ENCODE peak calls at places on chromosomes 6 and 20, in five cellular contexts. One of them, this sample, is unnamed. For H3K36me3 and H3K9me3, the result is how much of the 10 kb centered on the place peaks cover.

GRCh38 chr6:81511423-81511822 is 241.1 kb downstream of the TENT5A start:
- DNase-seq in psoas muscle: no peak
- DNase-seq in BE2C: no peak
- DNase-seq in hepatocyte: no peak
- DNase-seq in astrocyte: no peak
- DNase-seq in this sample: no peak

GRCh38 chr6:108200631-108201030 is 34.8 kb downstream of the NR2E1 start:
- DNase-seq in BE2C: no peak
- DNase-seq in astrocyte: peak
- DNase-seq in psoas muscle: no peak
- DNase-seq in hepatocyte: peak
- DNase-seq in this sample: peak

GRCh38 chr6:163667372-163668060 is 253.0 kb downstream of the QKI start:
- DNase-seq in psoas muscle: no peak
- DNase-seq in hepatocyte: no peak
- DNase-seq in astrocyte: peak
- DNase-seq in BE2C: no peak
- DNase-seq in this sample: no peak

GRCh38 chr6:13354331-13355042 is 26.1 kb upstream of the TBC1D7 start:
- DNase-seq in hepatocyte: no peak
- DNase-seq in BE2C: no peak
- DNase-seq in astrocyte: peak
- DNase-seq in psoas muscle: no peak
- DNase-seq in this sample: peak

GRCh38 chr20:25284131-25284601 is 36.3 kb downstream of the PYGB start:
- DNase-seq in psoas muscle: no peak
- DNase-seq in BE2C: peak
- DNase-seq in hepatocyte: no peak
- DNase-seq in astrocyte: no peak
- DNase-seq in this sample: no peak

GRCh38 chr6:152750694-152751093 is at the start of gene VIP:
- DNase-seq in BE2C: peak
- DNase-seq in astrocyte: peak
- DNase-seq in hepatocyte: peak
- DNase-seq in psoas muscle: no peak
- DNase-seq in this sample: no peak

GRCh38 chr6:89146748-89147715 is 1.2 kb downstream of the PM20D2 start:
- DNase-seq in astrocyte: peak
- DNase-seq in BE2C: no peak
- DNase-seq in hepatocyte: peak
- DNase-seq in psoas muscle: no peak
- DNase-seq in this sample: peak

GRCh38 chr6:163929538-163929937 is 515.0 kb downstream of the QKI start:
- DNase-seq in psoas muscle: no peak
- DNase-seq in hepatocyte: no peak
- DNase-seq in BE2C: no peak
- DNase-seq in astrocyte: no peak
- DNase-seq in this sample: no peak

GRCh38 chr6:56364482-56365313 is 117.3 kb upstream of the COL21A1 start:
- DNase-seq in hepatocyte: no peak
- DNase-seq in astrocyte: peak
- DNase-seq in BE2C: peak
- DNase-seq in psoas muscle: no peak
- DNase-seq in this sample: no peak

GRCh38 chr20:48186447-48186846 is 401.2 kb upstream of the SULF2 start:
- DNase-seq in hepatocyte: no peak
- DNase-seq in psoas muscle: no peak
- DNase-seq in astrocyte: peak
- DNase-seq in BE2C: no peak
- DNase-seq in this sample: no peak

GRCh38 chr6:12246900-12247299 is 43.3 kb upstream of the EDN1 start:
- DNase-seq in BE2C: no peak
- DNase-seq in psoas muscle: no peak
- DNase-seq in astrocyte: no peak
- DNase-seq in hepatocyte: no peak
- DNase-seq in this sample: no peak

GRCh38 chr6:28922841-28923317 is 906 bp downstream of the TRIM27 start:
- DNase-seq in BE2C: no peak
- DNase-seq in psoas muscle: no peak
- DNase-seq in hepatocyte: peak
- DNase-seq in astrocyte: peak
- DNase-seq in this sample: peak

GRCh38 chr20:4944918-4945317 is 56.4 kb downstream of the SLC23A2 start:
- DNase-seq in psoas muscle: no peak
- DNase-seq in astrocyte: no peak
- DNase-seq in hepatocyte: no peak
- DNase-seq in BE2C: no peak
- DNase-seq in this sample: no peak

GRCh38 chr6:1315201-1315559 is 3.3 kb downstream of the FOXQ1 start:
- DNase-seq in BE2C: no peak
- DNase-seq in psoas muscle: no peak
- DNase-seq in hepatocyte: no peak
- DNase-seq in astrocyte: no peak
- DNase-seq in this sample: no peak

GRCh38 chr6:21593927-21594421 is 423 bp downstream of the SOX4 start:
- DNase-seq in hepatocyte: peak
- DNase-seq in psoas muscle: no peak
- DNase-seq in astrocyte: peak
- DNase-seq in BE2C: peak
- DNase-seq in this sample: peak

GRCh38 chr6:13194852-13195251 is 133.5 kb downstream of the TBC1D7 start:
- DNase-seq in astrocyte: peak
- DNase-seq in BE2C: peak
- DNase-seq in psoas muscle: no peak
- DNase-seq in hepatocyte: peak
- DNase-seq in this sample: no peak

GRCh38 chr6:124535746-124536145 is 426.5 kb upstream of the RNF217 start:
- DNase-seq in BE2C: no peak
- DNase-seq in hepatocyte: no peak
- DNase-seq in astrocyte: peak
- DNase-seq in psoas muscle: no peak
- DNase-seq in this sample: no peak

GRCh38 chr6:34587325-34587724 is 31.2 kb upstream of the SPDEF start:
- DNase-seq in psoas muscle: no peak
- DNase-seq in astrocyte: no peak
- DNase-seq in BE2C: no peak
- DNase-seq in hepatocyte: no peak
- DNase-seq in this sample: no peak

GRCh38 chr20:24185801-24186200 is 197.2 kb upstream of the GGTLC1 start:
- DNase-seq in hepatocyte: no peak
- DNase-seq in BE2C: no peak
- DNase-seq in astrocyte: no peak
- DNase-seq in psoas muscle: no peak
- DNase-seq in this sample: no peak

GRCh38 chr6:99334526-99335127 is 14.8 kb downstream of the FAXC start:
- DNase-seq in hepatocyte: peak
- DNase-seq in BE2C: peak
- DNase-seq in astrocyte: peak
- DNase-seq in psoas muscle: no peak
- DNase-seq in this sample: peak

DNA sequence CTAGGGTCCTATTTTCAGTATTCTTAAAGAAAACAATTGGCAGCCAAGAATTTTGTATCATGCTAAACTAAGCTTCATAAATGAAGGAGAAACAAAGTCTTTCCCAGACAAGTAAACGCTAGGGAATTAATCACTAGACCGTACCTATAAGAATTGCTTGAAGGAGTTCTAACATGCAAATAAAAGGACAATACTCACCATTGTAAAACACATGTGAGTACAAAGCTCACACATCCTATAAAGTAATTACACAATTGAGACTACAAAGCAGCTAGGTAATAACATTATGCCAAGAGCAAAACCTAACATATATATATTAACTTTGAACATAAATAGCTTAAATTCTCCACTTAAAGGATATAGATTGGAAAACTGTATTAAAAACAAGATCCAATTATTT is 147.4 kb downstream of the FAM83B start:
- DNase-seq in hepatocyte: no peak
- DNase-seq in BE2C: no peak
- DNase-seq in psoas muscle: no peak
- DNase-seq in astrocyte: no peak
- DNase-seq in this sample: no peak
- H3K36me3 ChIP-seq in hepatocyte: under half
- H3K36me3 ChIP-seq in BE2C: under half
- H3K36me3 ChIP-seq in psoas muscle: under half
- H3K36me3 ChIP-seq in astrocyte: under half
- H3K36me3 ChIP-seq in this sample: under half

GRCh38 chr20:16014436-16014835 is 558.8 kb downstream of the KIF16B start:
- DNase-seq in hepatocyte: no peak
- DNase-seq in psoas muscle: no peak
- DNase-seq in astrocyte: no peak
- DNase-seq in BE2C: no peak
- DNase-seq in this sample: no peak

GRCh38 chr20:16011061-16011460 is 562.2 kb downstream of the KIF16B start:
- DNase-seq in hepatocyte: no peak
- DNase-seq in psoas muscle: no peak
- DNase-seq in astrocyte: no peak
- DNase-seq in BE2C: no peak
- DNase-seq in this sample: no peak

GRCh38 chr20:16013631-16014030 is 559.6 kb downstream of the KIF16B start:
- DNase-seq in hepatocyte: no peak
- DNase-seq in BE2C: no peak
- DNase-seq in astrocyte: no peak
- DNase-seq in psoas muscle: no peak
- DNase-seq in this sample: no peak

GRCh38 chr20:16007978-16008377 is 565.3 kb downstream of the KIF16B start:
- DNase-seq in psoas muscle: no peak
- DNase-seq in astrocyte: no peak
- DNase-seq in hepatocyte: no peak
- DNase-seq in BE2C: no peak
- DNase-seq in this sample: no peak

GRCh38 chr20:16011519-16011918 is 561.7 kb downstream of the KIF16B start:
- DNase-seq in astrocyte: no peak
- DNase-seq in hepatocyte: no peak
- DNase-seq in BE2C: no peak
- DNase-seq in psoas muscle: no peak
- DNase-seq in this sample: no peak
- H3K9me3 ChIP-seq in astrocyte: under half
- H3K9me3 ChIP-seq in hepatocyte: under half
- H3K9me3 ChIP-seq in BE2C: under half
- H3K9me3 ChIP-seq in psoas muscle: under half
- H3K9me3 ChIP-seq in this sample: under half

GRCh38 chr20:38157635-38158495 is 7.2 kb downstream of the TGM2 start:
- DNase-seq in BE2C: no peak
- DNase-seq in psoas muscle: no peak
- DNase-seq in hepatocyte: no peak
- DNase-seq in astrocyte: no peak
- DNase-seq in this sample: no peak

GRCh38 chr20:38158701-38159325 is 6.3 kb downstream of the TGM2 start:
- DNase-seq in BE2C: no peak
- DNase-seq in hepatocyte: peak
- DNase-seq in psoas muscle: no peak
- DNase-seq in astrocyte: no peak
- DNase-seq in this sample: no peak

GRCh38 chr20:38156888-38157634 is 8.0 kb downstream of the TGM2 start:
- DNase-seq in psoas muscle: peak
- DNase-seq in hepatocyte: no peak
- DNase-seq in BE2C: no peak
- DNase-seq in astrocyte: no peak
- DNase-seq in this sample: peak

GRCh38 chr20:38155811-38156210 is 9.3 kb downstream of the TGM2 start:
- DNase-seq in BE2C: no peak
- DNase-seq in hepatocyte: no peak
- DNase-seq in psoas muscle: no peak
- DNase-seq in astrocyte: no peak
- DNase-seq in this sample: no peak

DNA sequence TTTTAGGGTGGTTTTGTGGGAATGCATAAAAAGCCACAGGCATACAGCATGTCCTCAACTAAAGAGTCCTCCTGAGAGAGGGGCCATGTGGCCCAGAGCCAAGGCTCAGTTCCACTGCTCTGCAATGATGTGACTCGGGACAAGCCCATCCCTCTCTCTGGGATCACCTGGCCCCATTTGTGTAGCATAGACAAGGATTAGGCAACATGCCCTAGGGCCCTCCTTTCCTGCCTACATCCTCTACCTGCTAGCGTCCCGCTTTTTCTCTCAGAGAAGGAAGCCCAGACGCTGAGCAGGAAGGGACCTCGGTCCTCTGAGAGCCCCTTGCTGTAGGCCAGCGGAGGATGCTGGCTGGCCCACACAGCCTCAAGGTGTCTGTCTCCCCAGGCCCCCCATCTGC is 8.8 kb downstream of the TGM2 start:
- DNase-seq in hepatocyte: no peak
- DNase-seq in astrocyte: no peak
- DNase-seq in BE2C: no peak
- DNase-seq in psoas muscle: no peak
- DNase-seq in this sample: no peak
- H3K36me3 ChIP-seq in hepatocyte: under half
- H3K36me3 ChIP-seq in astrocyte: under half
- H3K36me3 ChIP-seq in BE2C: under half
- H3K36me3 ChIP-seq in psoas muscle: half or more
- H3K36me3 ChIP-seq in this sample: half or more

DNA sequence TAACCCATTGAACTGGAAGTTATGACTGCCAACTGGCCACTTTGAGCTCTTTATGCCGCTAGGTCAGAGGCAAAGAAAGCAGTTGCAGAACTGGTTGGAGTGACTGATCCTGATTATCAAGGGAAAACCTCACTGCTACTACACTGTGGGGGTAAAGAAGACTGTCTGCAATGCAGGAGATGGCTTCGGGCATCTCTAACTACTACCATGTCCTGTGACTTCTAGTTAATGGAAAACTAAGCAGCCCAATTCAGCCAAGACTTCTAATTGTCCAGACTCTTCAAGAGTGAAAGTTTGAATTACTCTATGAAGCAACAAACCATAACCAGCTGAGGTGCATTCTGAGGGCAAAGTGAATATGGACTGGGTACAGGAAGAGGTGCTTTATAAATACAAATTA is 773.6 kb upstream of the SLC35B3 start:
- DNase-seq in astrocyte: no peak
- DNase-seq in psoas muscle: no peak
- DNase-seq in hepatocyte: no peak
- DNase-seq in BE2C: no peak
- DNase-seq in this sample: no peak
- H3K9me3 ChIP-seq in astrocyte: under half
- H3K9me3 ChIP-seq in psoas muscle: under half
- H3K9me3 ChIP-seq in hepatocyte: under half
- H3K9me3 ChIP-seq in BE2C: under half
- H3K9me3 ChIP-seq in this sample: under half

GRCh38 chr6:4059115-4059777 is 19.7 kb downstream of the FAM217A start:
- DNase-seq in hepatocyte: peak
- DNase-seq in astrocyte: peak
- DNase-seq in BE2C: no peak
- DNase-seq in psoas muscle: no peak
- DNase-seq in this sample: peak

GRCh38 chr6:4055420-4056041 is 23.4 kb downstream of the FAM217A start:
- DNase-seq in BE2C: peak
- DNase-seq in astrocyte: peak
- DNase-seq in psoas muscle: no peak
- DNase-seq in hepatocyte: peak
- DNase-seq in this sample: peak

DNA sequence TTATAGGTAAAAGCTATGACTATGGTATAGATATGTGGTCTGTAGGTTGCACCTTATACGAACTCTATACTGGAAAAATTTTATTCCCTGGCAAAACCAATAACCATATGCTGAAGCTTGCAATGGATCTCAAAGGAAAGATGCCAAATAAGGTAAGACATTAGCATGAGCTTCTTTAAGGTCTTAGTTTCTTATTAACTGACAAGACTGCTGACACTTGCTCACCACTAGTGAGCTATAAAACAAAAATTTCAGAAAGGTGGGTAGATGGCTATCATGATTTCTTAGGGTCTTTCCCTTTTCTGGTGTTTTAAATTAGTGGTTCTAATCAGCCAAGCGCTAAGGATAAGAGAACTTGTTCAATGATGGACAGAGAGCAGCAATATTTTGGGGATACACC is 21.9 kb downstream of the FAM217A start:
- DNase-seq in hepatocyte: no peak
- DNase-seq in astrocyte: no peak
- DNase-seq in psoas muscle: no peak
- DNase-seq in BE2C: no peak
- DNase-seq in this sample: no peak
- H3K36me3 ChIP-seq in hepatocyte: under half
- H3K36me3 ChIP-seq in astrocyte: half or more
- H3K36me3 ChIP-seq in psoas muscle: half or more
- H3K36me3 ChIP-seq in BE2C: half or more
- H3K36me3 ChIP-seq in this sample: half or more